ENCODE peak calls at places on chromosome 9, in four cellular contexts. D is esophagus mucosa; P is stimulated activated naive CD8-positive, alpha-beta T cell treated with anti-CD3 and anti-CD28 coated beads, Interleukin-15, amount 100 ng/mL, for 72 hours; N is HCT116. H is an unnamed sample.

GRCh38 chr9:110016340-110016739 is 191.6 kb downstream of the C9orf152 start:
- ATAC-seq in P (no peak), N (peak), D (no peak), H (peak)

GRCh38 chr9:71795097-71795807 is 26.9 kb upstream of the CEMIP2 start:
- ATAC-seq in D (peak), N (no peak), P (peak), H (peak)

GRCh38 chr9:98083566-98084135 is 27.1 kb downstream of the NANS start:
- ATAC-seq in N (no peak), P (no peak), D (no peak), H (no peak)

GRCh38 chr9:96008502-96009222 is 133.2 kb downstream of the ERCC6L2 start:
- ATAC-seq in P (peak), N (no peak), D (peak), H (peak)

GRCh38 chr9:5568868-5569267 is 58.5 kb downstream of the PDCD1LG2 start:
- ATAC-seq in P (no peak), D (no peak), N (no peak), H (no peak)

GRCh38 chr9:95037789-95038521 is 279.6 kb downstream of the FANCC start:
- ATAC-seq in D (peak), N (no peak), P (no peak), H (no peak)

GRCh38 chr9:92749071-92749933 is 15.3 kb downstream of the BICD2 start:
- ATAC-seq in P (no peak), N (peak), D (peak), H (no peak)

GRCh38 chr9:96450613-96451544 is 910 bp downstream of the HABP4 start:
- ATAC-seq in N (peak), P (peak), D (peak), H (no peak)

GRCh38 chr9:113237026-113237425 is 15.7 kb downstream of the SLC31A1 start:
- ATAC-seq in N (no peak), D (no peak), P (no peak), H (no peak)

GRCh38 chr9:3244963-3245653 is 280.7 kb downstream of the RFX3 start:
- ATAC-seq in P (peak), N (no peak), D (no peak), H (peak)

GRCh38 chr9:122318284-122318683 is 52.5 kb upstream of the PTGS1 start:
- ATAC-seq in N (no peak), D (no peak), P (no peak), H (no peak)

GRCh38 chr9:79570449-79571308 is 1.1 kb upstream of the TLE4 start:
- ATAC-seq in D (no peak), N (no peak), P (peak), H (no peak)

GRCh38 chr9:112180387-112180881 is 5.3 kb upstream of the SUSD1 start:
- ATAC-seq in P (peak), D (no peak), N (peak), H (peak)

GRCh38 chr9:70405808-70406445 is 8.5 kb downstream of the KLF9 start:
- ATAC-seq in D (no peak), P (peak), N (no peak), H (peak)

GRCh38 chr9:2502760-2503159 is 118.8 kb upstream of the VLDLR start:
- ATAC-seq in D (no peak), N (no peak), P (no peak), H (no peak)

GRCh38 chr9:21965401-21965951 is 28.7 kb downstream of the CDKN2A start:
- ATAC-seq in N (peak), P (peak), D (peak), H (peak)

GRCh38 chr9:13915591-13916301 is 398.2 kb downstream of the NFIB start:
- ATAC-seq in D (peak), P (no peak), N (no peak), H (no peak)

GRCh38 chr9:91426123-91426745 is 2.6 kb upstream of the NFIL3 start:
- ATAC-seq in N (no peak), P (no peak), D (no peak), H (no peak)

GRCh38 chr9:96022445-96023031 is 147.0 kb downstream of the ERCC6L2 start:
- ATAC-seq in N (no peak), P (peak), D (no peak), H (peak)

GRCh38 chr9:9892217-9892616 is 720.6 kb downstream of the PTPRD start:
- ATAC-seq in D (no peak), P (no peak), N (no peak), H (no peak)

GRCh38 chr9:22240619-22241018 is 206.0 kb upstream of the DMRTA1 start:
- ATAC-seq in N (no peak), P (peak), D (peak), H (peak)